ENCODE peak calls at places on chromosomes 4 and X, in ten cellular contexts. I is osteocyte; W is hepatic stellate cell; Y is hypothalamus; C is lower lobe of right lung; O is stimulated activated CD4-positive, alpha-beta T cell treated with anti-CD3 and anti-CD28 coated beads, Interleukin-15, amount 100 ng/mL, for 24 hours; X is NCI-H748 treated with DMSO at 0.1 percent for 48 hours; V is renal cortical epithelial cell; R is anterior cingulate cortex; D is BE2C. H is an unnamed sample.

GRCh38 chr4:157664726-157665125 is 444.2 kb downstream of the GRIA2 start:
- DNase-seq in I (no peak), X (no peak), C (no peak), R (no peak), D (no peak), W (peak; percentile 14), V (peak; percentile 38), O (no peak), Y (no peak), H (no peak)

GRCh38 chr4:5563856-5564255 is 144.5 kb downstream of the EVC2 start:
- DNase-seq in W (no peak), D (no peak), R (no peak), Y (no peak), C (no peak), O (no peak), V (no peak), X (no peak), I (no peak), H (no peak)

GRCh38 chr4:150229538-150229937 is 151.3 kb downstream of the DCLK2 start:
- DNase-seq in W (no peak), D (no peak), V (no peak), R (no peak), X (no peak), I (no peak), O (no peak), C (no peak), Y (no peak), H (no peak)

GRCh38 chr4:8311096-8312068 is 41.8 kb downstream of the HTRA3 start:
- DNase-seq in X (no peak), W (no peak), Y (no peak), O (no peak), D (peak; percentile 1), I (no peak), V (no peak), R (no peak), C (peak; percentile 22), H (no peak)

GRCh38 chr4:109419679-109420078 is 13.9 kb upstream of the SEC24B start:
- DNase-seq in C (no peak), V (no peak), I (no peak), O (no peak), Y (no peak), X (no peak), D (no peak), R (no peak), W (no peak), H (no peak)

GRCh38 chrX:108601276-108601675 is 135.1 kb downstream of the IRS4 start:
- DNase-seq in Y (no peak), V (no peak), C (no peak), I (no peak), R (no peak), X (no peak), O (no peak), D (no peak), W (no peak), H (no peak)

GRCh38 chr4:89586318-89586717 is 250.6 kb downstream of the SNCA start:
- DNase-seq in R (no peak), W (no peak), X (no peak), Y (no peak), V (no peak), I (no peak), O (no peak), D (no peak), C (no peak), H (no peak)

GRCh38 chr4:150418757-150419410 is 163.1 kb upstream of the MAB21L2 start:
- DNase-seq in C (no peak), I (no peak), W (no peak), V (no peak), O (no peak), D (no peak), R (no peak), X (no peak), Y (no peak), H (no peak)

GRCh38 chr4:158346576-158346975 is 136.3 kb downstream of the TMEM144 start:
- DNase-seq in D (no peak), C (no peak), R (no peak), V (no peak), Y (no peak), W (no peak), O (no peak), I (no peak), X (no peak), H (no peak)

GRCh38 chr4:153318696-153319320 is 25.7 kb upstream of the MND1 start:
- DNase-seq in R (no peak), Y (no peak), O (peak; percentile 32), C (no peak), I (no peak), V (peak; percentile 57), D (peak; percentile 43), X (peak; percentile 13), W (peak; percentile 48), H (peak; percentile 43)

GRCh38 chrX:2474963-2475726 is 25.6 kb downstream of the DHRSX start:
- DNase-seq in D (no peak), R (no peak), Y (no peak), C (peak; percentile 30), O (no peak), V (no peak), W (no peak), X (no peak), I (no peak), H (no peak)

GRCh38 chr4:99723555-99724450 is 66.2 kb upstream of the C4orf54 start:
- DNase-seq in C (peak; percentile 48), O (peak; percentile 26), X (no peak), I (no peak), D (no peak), R (peak; percentile 16), V (peak; percentile 97), W (no peak), Y (peak; percentile 10), H (peak; percentile 19)

GRCh38 chr4:74613266-74613665 is 168.3 kb downstream of the AREG start:
- DNase-seq in Y (no peak), O (no peak), W (no peak), X (no peak), R (no peak), I (no peak), C (no peak), V (no peak), D (no peak), H (no peak)

GRCh38 chr4:149785686-149786431 is 29.8 kb downstream of the IQCM start:
- DNase-seq in X (no peak), C (no peak), V (peak; percentile 89), O (no peak), Y (no peak), D (no peak), W (no peak), R (no peak), I (no peak), H (no peak)

GRCh38 chrX:143171703-143172102 is 146.0 kb downstream of the SPANXN4 start:
- DNase-seq in D (no peak), O (no peak), V (no peak), W (no peak), Y (no peak), R (no peak), I (no peak), X (no peak), C (no peak), H (no peak)

GRCh38 chr4:23006756-23007155 is 314.0 kb downstream of the GBA3 start:
- DNase-seq in O (no peak), R (no peak), V (peak; percentile 52), D (no peak), I (no peak), W (no peak), X (no peak), C (no peak), Y (no peak), H (no peak)

GRCh38 chr4:79178770-79179169 is 147.1 kb downstream of the NAA11 start:
- DNase-seq in X (no peak), W (no peak), C (no peak), I (no peak), O (no peak), V (no peak), D (no peak), Y (peak; percentile 4), R (no peak), H (no peak)

GRCh38 chr4:165802452-165802851 is 70.6 kb upstream of the TLL1 start:
- DNase-seq in X (no peak), W (no peak), R (no peak), C (no peak), O (no peak), I (no peak), Y (no peak), V (no peak), D (no peak), H (no peak)

GRCh38 chr4:167100120-167100519 is 134.2 kb downstream of the SPOCK3 start:
- DNase-seq in O (no peak), X (peak; percentile 38), D (no peak), I (no peak), C (no peak), W (no peak), V (peak; percentile 60), Y (no peak), R (no peak), H (no peak)

GRCh38 chr4:47287735-47288134 is 175.8 kb downstream of the COMMD8 start:
- DNase-seq in Y (no peak), D (no peak), R (no peak), V (peak; percentile 74), O (no peak), I (no peak), C (no peak), X (no peak), W (peak; percentile 49), H (no peak)

GRCh38 chr4:20249333-20249732 is 2.4 kb upstream of the SLIT2 start:
- DNase-seq in R (no peak), C (no peak), I (no peak), W (peak; percentile 45), Y (no peak), D (no peak), V (peak; percentile 62), X (no peak), O (no peak), H (no peak)

GRCh38 chr4:25654971-25655963 is at the start of gene SLC34A2:
- DNase-seq in V (no peak), Y (no peak), O (peak; percentile 4), W (no peak), X (peak; percentile 17), R (no peak), C (peak; percentile 88), I (no peak), D (no peak), H (no peak)

GRCh38 chr4:55706526-55706925 is 70.4 kb upstream of the NMU start:
- DNase-seq in I (no peak), O (no peak), X (no peak), C (no peak), W (peak; percentile 34), D (no peak), V (no peak), R (no peak), Y (no peak), H (no peak)

GRCh38 chrX:116490091-116490490 is 27.3 kb upstream of the CT83 start:
- DNase-seq in Y (no peak), X (peak; percentile 25), I (no peak), C (no peak), R (no peak), V (peak; percentile 6), W (no peak), O (no peak), D (no peak), H (no peak)

GRCh38 chrX:154348114-154348531 is 26.3 kb downstream of the FLNA start:
- DNase-seq in V (no peak), C (peak; percentile 19), R (no peak), O (peak; percentile 7), X (no peak), D (no peak), Y (no peak), I (no peak), W (no peak), H (no peak)

GRCh38 chrX:109667986-109668385 is 43.0 kb upstream of the KCNE5 start:
- DNase-seq in V (no peak), I (no peak), R (no peak), C (no peak), O (no peak), W (no peak), D (no peak), X (no peak), Y (no peak), H (no peak)

GRCh38 chr4:76224193-76224592 is 10.6 kb upstream of the SCARB2 start:
- DNase-seq in W (no peak), D (no peak), X (no peak), I (no peak), C (no peak), R (no peak), Y (no peak), V (no peak), O (no peak), H (no peak)

GRCh38 chr4:72857216-72857615 is 212.3 kb downstream of the COX18 start:
- DNase-seq in I (no peak), W (no peak), V (no peak), Y (no peak), C (no peak), X (no peak), R (no peak), O (no peak), D (no peak), H (no peak)